ENCODE peak calls at places on chromosomes 4 and X, in eight cellular contexts. O is adipocyte; C is naive thymus-derived CD8-positive, alpha-beta T cell; S is SJSA1; Q is stimulated activated CD4-positive, alpha-beta T cell treated with anti-CD3 and anti-CD28 coated beads, Interleukin-4, amount 100 ng/mL, for 24 hours; J is activated T-helper 2 cell treated with anti-CD3 and anti-CD28 coated beads, Interferon-gamma antibody, Interleukin-2, Interleukin-4, amounts not matched to agents 10 μg/mL and 5 μg/mL and 100 μg/mL, durations not matched to agents 14 hours and 24 hours and 36 hours; K is AG04450; H is NCI-H446 treated with DMSO at 0.1 percent for 48 hours. L is an unnamed sample.
A peak's percentile ranks its signal among the peaks of the same experiment; 100 is the strongest.

GRCh38 chr4:68748181-68748981 is 67.4 kb upstream of the UGT2B10 start:
- DNase-seq in O (no peak), C (no peak), S (peak; percentile 4), Q (no peak), J (no peak), K (no peak), H (no peak), L (no peak)

GRCh38 chr4:105765690-105766407 is 57.3 kb downstream of the GSTCD start:
- DNase-seq in O (peak; percentile 52), C (no peak), S (peak; percentile 31), Q (no peak), J (no peak), K (peak; percentile 57), H (peak; percentile 12), L (peak; percentile 86)

GRCh38 chr4:111641813-111642579 is 503.3 kb upstream of the FAM241A start:
- DNase-seq in O (peak; percentile 97), C (no peak), S (peak; percentile 50), Q (peak; percentile 4), J (peak; percentile 15), K (peak; percentile 64), H (peak; percentile 39), L (peak; percentile 86)

GRCh38 chrX:127490000-127490399 is 562.2 kb downstream of the ACTRT1 start:
- DNase-seq in O (no peak), C (no peak), S (no peak), Q (no peak), J (no peak), K (no peak), H (no peak), L (no peak)

GRCh38 chr4:16607241-16607640 is 291.2 kb downstream of the LDB2 start:
- DNase-seq in O (no peak), C (no peak), S (no peak), Q (no peak), J (no peak), K (no peak), H (no peak), L (no peak)

GRCh38 chr4:183773790-183774189 is 114.7 kb downstream of the TRAPPC11 start:
- DNase-seq in O (no peak), C (no peak), S (no peak), Q (no peak), J (no peak), K (no peak), H (no peak), L (no peak)

GRCh38 chrX:122134291-122134690 is 1049.8 kb upstream of the GRIA3 start:
- DNase-seq in O (peak; percentile 49), C (no peak), S (no peak), Q (no peak), J (no peak), K (no peak), H (no peak), L (no peak)

GRCh38 chr4:26181616-26182015 is 139.2 kb upstream of the RBPJ start:
- DNase-seq in O (no peak), C (no peak), S (peak; percentile 1), Q (no peak), J (no peak), K (no peak), H (no peak), L (no peak)